ENCODE peak calls at places on chromosomes 2 and 18, in six cellular contexts. B is cardiac muscle cell; W is AG09319; J is AG10803; I is activated effector memory CD4-positive, alpha-beta T cell treated with Interleukin-2 at 50 U/mL for 16 hours; G is B cell. M is an unnamed sample.

GRCh38 chr2:161141033-161141432 is 19.2 kb upstream of the TANK start:
- DNase-seq in B (no peak), W (no peak), J (no peak), I (no peak), G (no peak), M (no peak)

GRCh38 chr2:120863661-120864320 is 128.1 kb downstream of the GLI2 start:
- DNase-seq in B (no peak), W (peak; percentile 45), J (peak; percentile 54), I (no peak), G (no peak), M (no peak)

GRCh38 chr18:6595666-6596065 is 133.8 kb upstream of the ARHGAP28 start:
- DNase-seq in B (no peak), W (no peak), J (no peak), I (no peak), G (no peak), M (no peak)

GRCh38 chr2:27587025-27587424 is 4.2 kb downstream of the ZNF512 start:
- DNase-seq in B (no peak), W (no peak), J (no peak), I (no peak), G (no peak), M (no peak)

GRCh38 chr2:47046271-47046670 is 108.8 kb downstream of the STPG4 start:
- DNase-seq in B (no peak), W (no peak), J (peak; percentile 47), I (no peak), G (no peak), M (no peak)

GRCh38 chr2:84288335-84288734 is 170.7 kb downstream of the SUCLG1 start:
- DNase-seq in B (no peak), W (no peak), J (no peak), I (no peak), G (no peak), M (no peak)

GRCh38 chr2:3450385-3451031 is 68.8 kb downstream of the ADI1 start:
- DNase-seq in B (peak; percentile 63), W (no peak), J (no peak), I (no peak), G (no peak), M (no peak)

GRCh38 chr2:39738941-39739340 is 40.1 kb downstream of the THUMPD2 start:
- DNase-seq in B (no peak), W (no peak), J (peak; percentile 53), I (no peak), G (no peak), M (no peak)

GRCh38 chr2:158761626-158762025 is 33.5 kb upstream of the DAPL1 start:
- DNase-seq in B (no peak), W (no peak), J (peak; percentile 85), I (no peak), G (no peak), M (peak; percentile 23)

GRCh38 chr2:212135739-212136138 is 402.9 kb downstream of the ERBB4 start:
- DNase-seq in B (no peak), W (no peak), J (peak; percentile 3), I (no peak), G (no peak), M (no peak)